ENCODE peak calls at places on chromosomes 4 and X, in five cellular contexts. G is EL, W is GM23248, I is OCI-LY7, O is HT1080. N is an unnamed sample.

GRCh38 chr4:145307120-145307519 is 126.7 kb upstream of the OTUD4 start:
- DNase-seq in G (no peak), O (no peak), I (no peak), W (no peak), N (no peak)

GRCh38 chrX:113384628-113385027 is 544.0 kb upstream of the AMOT start:
- DNase-seq in O (peak), W (peak), I (no peak), G (peak), N (peak)

GRCh38 chr4:53309321-53310020 is 56.4 kb downstream of the SCFD2 start:
- DNase-seq in W (peak), I (no peak), G (no peak), O (no peak), N (no peak)

GRCh38 chrX:1222511-1223252 is 10.2 kb upstream of the CRLF2 start:
- DNase-seq in O (peak), G (peak), W (peak), I (no peak), N (no peak)

GRCh38 chrX:51494409-51494808 is 2.0 kb downstream of the NUDT11 start:
- DNase-seq in O (no peak), W (peak), G (peak), I (peak), N (no peak)

GRCh38 chr4:84547211-84547610 is 35.7 kb upstream of the CDS1 start:
- DNase-seq in O (no peak), I (no peak), G (no peak), W (no peak), N (peak)

GRCh38 chr4:8188085-8188484 is 11.0 kb upstream of the SH3TC1 start:
- DNase-seq in W (peak), G (peak), I (no peak), O (peak), N (no peak)

GRCh38 chr4:173536808-173537429 is 6.9 kb upstream of the HAND2 start:
- DNase-seq in G (no peak), I (no peak), O (no peak), W (peak), N (no peak)

GRCh38 chrX:42119076-42119475 is 195.7 kb upstream of the CASK start:
- DNase-seq in O (peak), G (peak), W (peak), I (no peak), N (no peak)

GRCh38 chrX:14798805-14799397 is 74.0 kb downstream of the FANCB start:
- DNase-seq in I (no peak), G (no peak), W (no peak), O (no peak), N (no peak)

GRCh38 chr4:136392576-136392975 is 1139.7 kb downstream of the PCDH18 start:
- DNase-seq in I (no peak), O (no peak), W (no peak), G (peak), N (no peak)

GRCh38 chrX:128975716-128976115 is 547.6 kb downstream of the SMARCA1 start:
- DNase-seq in W (peak), O (peak), G (no peak), I (peak), N (peak)

GRCh38 chr4:52103314-52103713 is 52.2 kb downstream of the SPATA18 start:
- DNase-seq in O (peak), I (no peak), G (peak), W (peak), N (peak)

GRCh38 chrX:77440310-77440709 is 6.9 kb upstream of the FGF16 start:
- DNase-seq in I (no peak), W (no peak), O (no peak), G (peak), N (no peak)

GRCh38 chr4:185112104-185112503 is 31.0 kb upstream of the SLC25A4 start:
- DNase-seq in I (no peak), W (peak), O (peak), G (peak), N (no peak)

GRCh38 chr4:8600686-8601085 is 8.1 kb downstream of the CPZ start:
- DNase-seq in G (no peak), W (no peak), O (no peak), I (no peak), N (no peak)

GRCh38 chr4:78845469-78845868 is 69.3 kb downstream of the BMP2K start:
- DNase-seq in I (no peak), W (peak), O (no peak), G (no peak), N (no peak)

GRCh38 chr4:3399277-3400194 is 42.2 kb upstream of the HGFAC start:
- DNase-seq in O (peak), W (peak), G (no peak), I (peak), N (no peak)

N was measured in Ammon's horn.